ENCODE peak calls at places on chromosomes 11 and 22, in nine cellular contexts. G, I, X, O, C, L, N, P and W are unnamed samples.
A peak's percentile ranks its signal among the peaks of the same experiment; 100 is the strongest.

GRCh38 chr11:114308689-114309089 is 12.5 kb downstream of the NNMT start:
- DNase-seq in I (peak; percentile 84), L (no peak), G (peak; percentile 62), N (no peak), X (peak; percentile 71), O (no peak), C (no peak), P (peak; percentile 81), W (peak; percentile 94)

GRCh38 chr11:45405916-45406670 is 120.0 kb upstream of the SYT13 start:
- DNase-seq in L (no peak), C (no peak), X (no peak), N (no peak), P (peak; percentile 39), O (no peak), I (peak; percentile 64), G (peak; percentile 42), W (no peak)

GRCh38 chr11:12118940-12119339 is 8.6 kb downstream of the MICAL2 start:
- DNase-seq in X (peak; percentile 53), N (no peak), O (no peak), I (no peak), P (no peak), C (no peak), L (no peak), G (no peak), W (no peak)

GRCh38 chr22:36871669-36872081 is 10.9 kb downstream of the NCF4 start:
- DNase-seq in G (no peak), N (no peak), L (peak; percentile 67), X (no peak), O (no peak), I (no peak), C (no peak), P (no peak), W (no peak)

GRCh38 chr11:112856591-112856990 is 104.6 kb upstream of the NCAM1 start:
- DNase-seq in X (no peak), C (no peak), G (no peak), N (no peak), L (no peak), I (no peak), P (peak; percentile 36), O (no peak), W (no peak)

GRCh38 chr11:3000032-3000961 is 8.2 kb upstream of the NAP1L4 start:
- DNase-seq in N (peak; percentile 98), I (peak; percentile 79), G (peak; percentile 59), P (peak; percentile 59), L (peak; percentile 95), O (peak; percentile 79), X (no peak), C (peak; percentile 41), W (no peak)

GRCh38 chr11:33716236-33716635 is 15.6 kb upstream of the C11orf91 start:
- DNase-seq in X (peak; percentile 33), P (peak; percentile 58), G (peak; percentile 60), C (no peak), L (no peak), N (no peak), O (no peak), I (peak; percentile 58), W (peak; percentile 46)

GRCh38 chr11:117597083-117597482 is 199.9 kb downstream of the DSCAML1 start:
- DNase-seq in P (peak; percentile 51), G (peak; percentile 22), O (peak; percentile 47), C (no peak), X (peak; percentile 9), N (no peak), L (no peak), I (peak; percentile 32), W (peak; percentile 18)

GRCh38 chr11:122672892-122673291 is 17.4 kb downstream of the UBASH3B start:
- DNase-seq in C (peak; percentile 46), O (no peak), P (peak; percentile 61), X (peak; percentile 26), N (no peak), G (peak; percentile 44), L (no peak), I (no peak), W (no peak)

GRCh38 chr22:35039625-35040024 is 26.3 kb upstream of the ISX start:
- DNase-seq in O (no peak), X (no peak), N (no peak), I (no peak), P (no peak), G (no peak), L (no peak), C (no peak), W (peak; percentile 10)

GRCh38 chr11:76626921-76627391 is 43.6 kb downstream of the LRRC32 start:
- DNase-seq in G (no peak), N (no peak), P (no peak), X (peak; percentile 92), I (peak; percentile 46), O (no peak), C (no peak), L (no peak), W (peak; percentile 87)

GRCh38 chr11:6315811-6316425 is 4.4 kb downstream of the CAVIN3 start:
- DNase-seq in P (peak; percentile 85), N (peak; percentile 41), C (peak; percentile 47), I (peak; percentile 78), L (peak; percentile 80), O (peak; percentile 54), G (peak; percentile 71), X (peak; percentile 71), W (peak; percentile 62)
- TF ChIP-seq CTCF in P (peak; percentile 91), N (peak; percentile 71), C (peak; percentile 87), I (peak; percentile 90), L (peak; percentile 78), O (peak; percentile 94), G (peak; percentile 95), X (peak; percentile 85), W (peak; percentile 95)

DNA sequence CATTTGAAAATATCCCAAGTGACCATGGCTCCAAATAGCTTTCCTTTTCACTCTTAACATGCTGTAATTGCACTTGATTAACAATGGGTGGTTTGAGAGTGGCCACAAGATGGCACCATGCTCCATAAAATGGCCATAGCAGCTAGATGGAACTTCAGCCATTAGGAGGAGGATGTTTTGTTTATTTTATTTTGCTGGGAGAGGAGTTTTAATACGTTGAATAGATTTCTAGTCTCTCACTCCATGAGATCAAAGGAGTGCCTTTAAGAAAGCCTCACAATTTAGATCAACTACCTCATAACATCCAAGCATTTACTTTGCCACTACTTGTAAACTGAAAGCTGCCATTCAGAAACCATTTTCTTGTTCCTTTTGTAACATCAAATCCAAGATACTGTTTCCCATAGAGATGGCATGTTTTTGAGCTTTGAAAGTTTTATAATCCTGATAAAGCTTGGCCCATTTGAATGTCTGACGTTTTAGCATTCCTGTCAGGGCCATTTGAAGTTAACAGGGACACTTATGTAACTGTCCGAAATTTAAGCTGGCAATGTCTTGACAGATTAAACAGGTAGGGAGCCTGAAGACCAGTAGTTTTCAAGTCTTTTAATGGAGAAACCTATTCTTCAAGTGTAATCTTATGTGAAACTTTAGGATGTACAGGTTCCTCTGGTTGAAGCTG is 4.7 kb downstream of the FEN1 start:
- DNase-seq in N (peak; percentile 84), X (peak; percentile 65), C (peak; percentile 66), I (peak; percentile 92), P (peak; percentile 90), L (no peak), O (peak; percentile 74), G (peak; percentile 92), W (peak; percentile 84)
- H3K4me3 ChIP-seq in N (no peak overlapping the region), X (no peak overlapping the region), C (no peak overlapping the region), I (no peak overlapping the region), P (no peak overlapping the region), L (no peak overlapping the region), O (no peak overlapping the region), G (no peak overlapping the region), W (no peak overlapping the region)

DNA sequence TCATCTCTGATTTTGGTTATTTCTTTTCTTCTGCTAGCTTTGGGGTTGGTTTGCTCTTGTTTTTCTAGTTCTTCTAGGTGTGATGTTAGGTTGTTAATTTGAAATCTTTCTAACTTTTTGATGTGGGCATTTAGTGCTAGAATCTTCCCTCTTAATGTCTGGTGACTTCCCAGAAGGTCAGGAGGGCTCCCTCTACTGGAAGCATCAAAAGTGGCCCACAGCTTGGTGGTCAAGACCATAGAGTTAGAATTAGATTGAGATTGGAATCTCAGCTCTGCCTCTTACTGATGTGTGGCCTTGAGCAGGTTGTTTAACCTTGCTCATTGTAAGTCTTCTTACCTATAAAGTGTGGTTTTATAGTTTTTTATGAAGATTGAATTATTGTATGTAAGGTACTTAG is 99.3 kb downstream of the FDX1 start:
- DNase-seq in N (no peak), I (peak; percentile 30), O (no peak), G (no peak), L (no peak), C (no peak), P (no peak), X (peak; percentile 30), W (peak; percentile 16)
- TF ChIP-seq CTCF in N (peak; percentile 12), I (peak; percentile 55), O (peak; percentile 7), G (no peak), L (peak; percentile 8), C (peak; percentile 8), P (peak; percentile 14), X (peak; percentile 40), W (peak; percentile 47)

GRCh38 chr11:121483805-121484478 is 31.2 kb upstream of the SORL1-AS1 start:
- DNase-seq in I (no peak), X (peak; percentile 34), G (no peak), P (no peak), N (no peak), C (no peak), L (no peak), O (no peak), W (no peak)

GRCh38 chr11:121485221-121485620 is 32.5 kb upstream of the SORL1-AS1 start:
- DNase-seq in P (no peak), G (no peak), L (no peak), X (no peak), O (no peak), I (no peak), N (no peak), C (no peak), W (no peak)

GRCh38 chr11:121479355-121479754 is 26.6 kb upstream of the SORL1-AS1 start:
- DNase-seq in I (no peak), L (no peak), X (peak; percentile 30), O (no peak), N (no peak), C (no peak), P (no peak), G (no peak), W (no peak)

GRCh38 chr11:121479839-121480238 is 27.1 kb upstream of the SORL1-AS1 start:
- DNase-seq in L (no peak), P (no peak), I (no peak), C (no peak), X (no peak), G (no peak), O (no peak), N (no peak), W (no peak)

DNA sequence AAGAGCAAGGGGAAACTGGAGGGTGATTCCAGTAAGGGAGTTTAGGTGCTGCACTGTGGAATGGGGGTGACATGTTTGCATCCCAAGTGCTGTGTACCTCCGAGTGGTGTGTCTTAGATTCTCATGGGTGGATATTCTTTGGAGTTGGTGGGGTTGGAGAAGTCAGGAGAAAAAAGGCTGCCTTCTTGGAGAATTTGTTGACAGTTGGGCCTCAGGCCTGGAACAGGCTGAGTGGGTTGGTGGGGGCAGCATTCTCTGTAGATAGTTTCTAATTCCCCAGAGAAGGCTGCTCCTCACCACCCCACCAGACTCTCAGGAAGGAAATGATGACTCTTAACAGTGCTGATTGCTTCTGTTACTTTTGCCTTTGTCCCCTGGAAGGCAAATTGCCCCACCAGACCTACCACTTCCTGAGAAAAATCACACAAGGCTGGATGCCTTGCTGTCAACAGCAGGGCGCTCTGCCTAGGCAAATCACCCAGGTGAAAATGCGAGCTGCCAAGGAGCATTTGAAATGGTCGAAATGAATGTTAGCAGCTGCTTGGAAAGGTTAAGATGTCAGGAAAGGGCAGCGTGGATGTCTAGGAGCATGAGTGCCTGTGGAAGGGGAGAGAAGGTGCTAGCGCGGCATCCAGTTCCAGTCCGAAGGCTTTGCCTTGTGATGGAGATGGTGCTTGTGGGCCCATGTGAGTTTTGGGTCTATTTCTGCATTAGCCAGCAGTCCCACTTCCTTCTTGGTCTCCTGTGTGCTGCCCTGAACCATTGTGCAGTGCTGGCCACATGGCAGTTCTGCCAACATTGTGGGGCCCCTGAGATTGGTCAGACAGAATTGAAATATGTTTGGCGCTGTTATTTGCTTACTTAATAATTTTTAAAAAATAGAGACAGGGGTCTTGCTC is 29.7 kb upstream of the SORL1-AS1 start:
- DNase-seq in I (peak; percentile 13), L (no peak), N (no peak), X (peak; percentile 81), O (no peak), G (no peak), P (no peak), C (no peak), W (no peak)
- H3K4me3 ChIP-seq in I (no peak overlapping the region), L (no peak overlapping the region), N (no peak overlapping the region), X (no peak overlapping the region), O (no peak overlapping the region), G (no peak overlapping the region), P (no peak overlapping the region), C (no peak overlapping the region), W (no peak overlapping the region)